ENCODE peak calls at places on chromosomes 7 and 10, in seven cellular contexts. N is HCT116, Q is H1, B is GM12878, F is K562, P is HepG2, O is SK-N-MC. R is an unnamed sample.
A peak's percentile ranks its signal among the peaks of the same experiment; 100 is the strongest.

GRCh38 chr10:35470535-35470934 is 134.2 kb downstream of the CCNY start:
- DNase-seq in B (no peak), P (no peak), F (no peak), N (no peak), Q (no peak), O (no peak), R (peak; percentile 20)

GRCh38 chr7:137381045-137381444 is 37.5 kb upstream of the PTN start:
- DNase-seq in B (no peak), P (no peak), Q (no peak), O (no peak), N (no peak), F (no peak), R (no peak)

GRCh38 chr10:35172574-35172973 is 45.9 kb downstream of the CREM start:
- DNase-seq in N (no peak), B (no peak), P (no peak), O (no peak), F (no peak), Q (no peak), R (peak; percentile 98)

GRCh38 chr7:151311294-151311864 is 30.2 kb upstream of the NUB1 start:
- DNase-seq in P (peak; percentile 45), F (peak; percentile 69), Q (no peak), N (no peak), B (no peak), O (no peak), R (no peak)

GRCh38 chr7:154674191-154674590 is 328.7 kb downstream of the PAXIP1 start:
- DNase-seq in Q (no peak), O (no peak), F (no peak), N (no peak), P (no peak), B (no peak), R (no peak)

GRCh38 chr10:86321568-86321967 is 45.0 kb downstream of the GRID1 start:
- DNase-seq in Q (no peak), F (no peak), P (no peak), B (no peak), N (no peak), O (no peak), R (no peak)

GRCh38 chr10:90924552-90924951 is 3.7 kb upstream of the ANKRD1 start:
- DNase-seq in N (no peak), F (no peak), Q (no peak), P (no peak), B (no peak), O (no peak), R (no peak)

GRCh38 chr10:22016046-22016705 is 12.6 kb upstream of the DNAJC1 start:
- DNase-seq in O (no peak), Q (no peak), P (no peak), F (no peak), B (no peak), N (no peak), R (no peak)

GRCh38 chr7:25954395-25954794 is 197.6 kb upstream of the NFE2L3 start:
- DNase-seq in P (no peak), Q (no peak), B (no peak), O (no peak), F (no peak), N (no peak), R (no peak)

GRCh38 chr10:102721954-102722353 is 7.5 kb downstream of the SFXN2 start:
- DNase-seq in N (no peak), B (no peak), O (no peak), P (no peak), Q (no peak), F (no peak), R (no peak)

GRCh38 chr7:3153118-3153517 is 109.5 kb upstream of the CARD11 start:
- DNase-seq in O (no peak), Q (no peak), N (no peak), B (no peak), F (no peak), P (no peak), R (no peak)

GRCh38 chr7:137755846-137756685 is 90.7 kb downstream of the DGKI start:
- DNase-seq in O (no peak), F (no peak), Q (no peak), B (no peak), N (no peak), P (no peak), R (no peak)

GRCh38 chr7:22572937-22573336 is 72.9 kb upstream of the STEAP1B start:
- DNase-seq in Q (no peak), N (no peak), F (no peak), O (no peak), B (no peak), P (no peak), R (no peak)

GRCh38 chr10:97321807-97322195 is 2.7 kb downstream of the FRAT1 start:
- DNase-seq in Q (no peak), F (no peak), O (no peak), P (no peak), N (no peak), B (no peak), R (no peak)

GRCh38 chr10:97318772-97319651 is at the start of gene FRAT1:
- DNase-seq in F (peak; percentile 70), Q (peak; percentile 95), B (peak; percentile 43), N (peak; percentile 84), O (peak; percentile 42), P (peak; percentile 74), R (peak; percentile 93)

GRCh38 chr10:97319671-97320479 is 804 bp downstream of the FRAT1 start:
- DNase-seq in N (no peak), B (no peak), O (no peak), P (peak; percentile 54), Q (peak; percentile 82), F (peak; percentile 42), R (peak; percentile 46)

GRCh38 chr10:97321032-97321806 is 2.1 kb downstream of the FRAT1 start:
- DNase-seq in Q (peak; percentile 67), F (no peak), O (no peak), P (no peak), N (no peak), B (no peak), R (peak; percentile 26)

DNA sequence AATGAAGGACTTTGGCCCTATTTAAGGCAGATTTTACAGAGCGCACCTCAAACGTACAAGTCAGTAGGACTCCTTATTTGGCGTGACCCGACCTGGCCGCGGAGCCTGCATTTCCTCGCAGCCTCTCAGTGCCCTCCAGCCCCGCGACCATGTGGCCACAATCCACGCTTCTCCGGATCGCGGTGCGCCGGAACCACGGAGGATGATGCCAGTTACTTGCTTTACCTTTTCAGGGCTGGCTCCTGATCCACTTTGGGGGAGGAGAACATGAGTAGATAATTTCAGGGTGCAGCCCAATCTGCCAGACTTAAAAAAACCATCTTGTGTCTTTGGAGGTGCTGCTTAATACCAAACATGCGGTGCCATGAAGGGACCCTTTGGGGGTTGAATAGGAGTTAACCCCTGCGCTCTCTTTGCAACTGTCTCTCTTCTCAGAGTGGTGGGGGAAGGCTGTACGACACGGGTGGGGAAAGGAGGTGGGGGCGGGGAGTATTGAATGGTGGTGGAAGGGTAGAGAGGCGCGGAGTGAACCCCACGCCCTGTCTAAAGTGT is 1.5 kb downstream of the FRAT1 start:
- DNase-seq in N (no peak), Q (no peak), P (no peak), B (no peak), F (no peak), O (no peak), R (no peak)
- TF ChIP-seq EZH2 in N (no peak), Q (peak; percentile 27), P (no peak), B (peak; percentile 59), F (no peak), O (no peak), R (peak; percentile 79)

DNA sequence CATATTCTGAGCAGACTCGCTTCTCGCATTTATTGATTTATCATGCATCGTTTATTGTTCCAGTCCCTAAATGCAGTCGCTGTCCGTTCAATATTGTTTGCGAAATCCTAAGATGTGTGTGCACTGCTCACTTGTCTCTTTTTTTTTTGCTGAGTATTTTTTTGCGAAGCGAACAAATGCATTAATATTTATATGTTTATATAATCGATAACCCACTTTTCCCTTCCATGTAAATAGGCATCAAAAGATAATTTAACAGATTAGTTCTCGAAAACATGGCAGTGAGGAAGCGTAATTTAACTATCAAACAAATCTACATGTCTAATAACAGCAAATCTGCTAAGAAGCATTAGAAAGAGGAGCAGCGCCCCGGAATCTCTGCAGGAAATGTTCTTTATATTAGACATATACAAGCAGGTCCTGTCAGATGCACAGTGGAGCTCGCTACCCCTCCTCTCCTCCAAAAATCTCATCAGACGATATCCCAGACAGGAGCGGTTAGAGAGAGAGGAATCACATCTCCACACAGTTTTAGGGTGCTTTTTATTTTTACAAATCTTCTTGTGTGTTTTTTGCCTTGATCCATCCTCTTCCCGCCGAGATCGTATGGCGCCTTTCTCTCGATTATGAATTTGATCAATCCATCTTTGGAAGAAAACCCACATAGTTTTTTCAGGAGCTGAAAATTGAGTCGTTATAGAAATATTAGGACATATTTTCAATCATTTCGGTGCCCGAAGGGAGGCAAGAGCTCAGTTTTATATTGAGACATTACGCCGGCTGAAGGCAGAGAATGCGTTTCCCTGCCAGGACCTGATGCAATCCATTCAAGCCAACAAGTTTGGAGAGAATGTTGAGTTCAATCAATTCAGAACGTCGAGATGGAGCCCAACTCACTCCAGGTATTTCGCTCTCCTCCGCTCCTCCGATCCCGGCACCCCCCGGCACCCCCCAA is at the start of gene ARID5B:
- DNase-seq in F (peak; percentile 59), P (peak; percentile 68), O (no peak), Q (peak; percentile 48), N (peak; percentile 68), B (no peak), R (peak; percentile 59)
- TF ChIP-seq POLR2AphosphoS5 in F (no peak), P (peak; percentile 69), O (no peak), Q (no peak), N (peak; percentile 30), B (peak; percentile 64), R (no peak)

GRCh38 chr10:129970404-129971364 is 6.6 kb upstream of the EBF3 start:
- DNase-seq in Q (no peak), P (no peak), F (no peak), O (no peak), N (no peak), B (no peak), R (no peak)

GRCh38 chr10:129971381-129972144 is 7.5 kb upstream of the EBF3 start:
- DNase-seq in F (peak; percentile 49), P (peak; percentile 8), N (no peak), B (no peak), Q (peak; percentile 76), O (no peak), R (peak; percentile 35)

GRCh38 chr10:129972145-129972965 is 8.3 kb upstream of the EBF3 start:
- DNase-seq in O (no peak), F (no peak), P (no peak), B (no peak), N (no peak), Q (peak; percentile 67), R (no peak)

GRCh38 chr10:129973674-129974059 is 9.6 kb upstream of the EBF3 start:
- DNase-seq in N (no peak), P (no peak), F (no peak), Q (no peak), O (no peak), B (no peak), R (no peak)

GRCh38 chr10:129972966-129973673 is 9.0 kb upstream of the EBF3 start:
- DNase-seq in P (no peak), Q (no peak), F (no peak), B (no peak), O (no peak), N (no peak), R (no peak)
- TF ChIP-seq EZH2 in P (no peak), Q (peak; percentile 83), F (no peak), B (no peak), O (no peak), N (no peak), R (no peak)

DNA sequence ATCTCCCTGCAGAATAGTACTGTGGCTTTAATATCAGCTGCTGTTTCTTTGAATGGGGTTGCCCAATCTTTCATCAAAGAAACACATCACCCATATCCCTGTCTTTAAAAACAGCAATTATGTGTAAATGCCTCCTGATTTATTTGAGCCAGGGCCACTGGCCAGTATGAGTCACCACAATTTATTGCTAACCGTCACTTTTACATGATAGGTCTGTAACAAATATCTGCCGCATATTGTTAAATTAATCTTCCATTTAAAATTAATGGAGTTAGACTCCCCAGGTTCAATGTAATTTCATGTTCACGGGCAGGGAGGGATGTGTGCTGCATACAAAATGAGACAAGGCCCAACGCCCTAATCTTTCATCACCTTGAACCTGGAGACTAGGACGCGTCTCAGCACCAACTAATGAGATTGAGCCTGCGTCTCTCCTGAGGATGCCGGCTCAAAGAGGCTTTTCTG is 673.4 kb downstream of the AUTS2 start:
- DNase-seq in O (no peak), Q (no peak), N (no peak), P (no peak), B (no peak), F (no peak), R (no peak)
- TF ChIP-seq POLR2AphosphoS5 in O (no peak), Q (no peak), N (no peak), P (no peak), B (no peak), F (no peak), R (no peak)

R was measured in endothelial cell of umbilical vein.